ENCODE peak calls at places on chromosomes 2 and 18, in four cellular contexts. F is MCF 10A, I is uterus, N is GM12865. V is an unnamed sample.
A peak's percentile ranks its signal among the peaks of the same experiment; 100 is the strongest.

GRCh38 chr2:168603439-168603961 is 147.4 kb downstream of the CERS6 start:
- DNase-seq in I (no peak), N (no peak), F (peak; percentile 48), V (no peak)

GRCh38 chr2:11161747-11162146 is 6.5 kb downstream of the SLC66A3 start:
- DNase-seq in N (no peak), F (no peak), I (no peak), V (no peak)

GRCh38 chr2:39664478-39664877 is 1.2 kb upstream of the TMEM178A start:
- DNase-seq in F (no peak), N (no peak), I (no peak), V (no peak)

GRCh38 chr2:24435391-24436316 is 55.4 kb upstream of the NCOA1 start:
- DNase-seq in F (no peak), N (no peak), I (peak; percentile 83), V (no peak)

GRCh38 chr2:46749042-46749461 is 166.6 kb downstream of the MCFD2 start:
- DNase-seq in N (peak; percentile 3), I (no peak), F (no peak), V (no peak)

GRCh38 chr2:73279852-73280251 is 4.4 kb downstream of the FBXO41 start:
- DNase-seq in N (no peak), F (no peak), I (no peak), V (no peak)

GRCh38 chr2:207635468-207636200 is 10.4 kb upstream of the METTL21A start:
- DNase-seq in I (no peak), F (peak; percentile 81), N (no peak), V (no peak)

GRCh38 chr2:239717706-239718105 is 307.4 kb downstream of the NDUFA10 start:
- DNase-seq in N (no peak), F (no peak), I (no peak), V (no peak)

GRCh38 chr2:122193622-122194021 is 438.2 kb downstream of the TSN start:
- DNase-seq in I (no peak), N (no peak), F (peak; percentile 68), V (no peak)

GRCh38 chr2:129253461-129253812 is 726.0 kb upstream of the RAB6C start:
- DNase-seq in F (peak; percentile 6), N (peak; percentile 32), I (no peak), V (no peak)

GRCh38 chr2:150742094-150742493 is 254.6 kb upstream of the RND3 start:
- DNase-seq in N (no peak), F (no peak), I (no peak), V (no peak)

GRCh38 chr18:68177807-68178702 is 536.9 kb downstream of the TMX3 start:
- DNase-seq in F (peak; percentile 70), N (no peak), I (no peak), V (no peak)

GRCh38 chr2:40451926-40452605 is at the start of gene SLC8A1:
- DNase-seq in I (peak; percentile 40), N (no peak), F (no peak), V (peak; percentile 46)

GRCh38 chr18:62881509-62882016 is 166.2 kb downstream of the PHLPP1 start:
- DNase-seq in I (no peak), F (peak; percentile 94), N (peak; percentile 20), V (peak; percentile 37)

GRCh38 chr2:11697103-11697871 is 27.3 kb upstream of the NTSR2 start:
- DNase-seq in F (peak; percentile 96), N (no peak), I (peak; percentile 44), V (no peak)

GRCh38 chr2:107684421-107684820 is 142.3 kb upstream of the RGPD4 start:
- DNase-seq in F (no peak), I (no peak), N (no peak), V (no peak)

GRCh38 chr2:43609304-43609883 is 13.6 kb upstream of the THADA start:
- DNase-seq in I (peak; percentile 42), F (peak; percentile 71), N (peak; percentile 57), V (peak; percentile 40)

GRCh38 chr18:5167827-5168226 is 29.2 kb downstream of the AKAIN1 start:
- DNase-seq in F (no peak), I (no peak), N (no peak), V (no peak)

GRCh38 chr18:2991241-2991640 is 21.7 kb downstream of the LPIN2 start:
- DNase-seq in I (no peak), F (no peak), N (no peak), V (no peak)

GRCh38 chr2:5695641-5696350 is 3.6 kb downstream of the SOX11 start:
- DNase-seq in N (no peak), F (no peak), I (no peak), V (no peak)

GRCh38 chr2:196238836-196239380 is 67.5 kb upstream of the STK17B start:
- DNase-seq in F (no peak), I (no peak), N (no peak), V (no peak)

GRCh38 chr18:34322365-34323289 is 97.9 kb upstream of the NOL4 start:
- DNase-seq in I (no peak), F (peak; percentile 62), N (peak; percentile 91), V (peak; percentile 21)

GRCh38 chr2:56473524-56473923 is 289.7 kb downstream of the CCDC85A start:
- DNase-seq in I (no peak), N (no peak), F (no peak), V (no peak)

DNA sequence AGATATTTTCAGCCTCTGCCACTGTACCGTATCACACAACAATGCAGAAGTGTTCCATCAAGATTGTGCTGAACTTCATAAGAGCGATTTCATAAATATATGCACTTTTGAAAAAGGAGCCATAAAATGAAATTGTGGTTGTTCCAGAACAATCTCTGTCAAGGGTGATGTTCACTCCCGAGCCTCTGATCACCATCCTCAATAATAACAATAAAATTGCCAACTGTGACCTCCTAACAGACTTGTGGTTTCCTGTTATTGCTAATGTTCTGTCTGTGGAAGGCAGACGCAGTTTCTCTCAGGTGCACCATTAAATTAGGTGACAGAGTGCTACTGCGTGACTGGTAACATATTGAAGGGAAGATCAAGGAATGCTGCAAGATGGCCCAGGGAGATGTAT is 383.7 kb downstream of the SOCS6 start:
- DNase-seq in I (no peak), F (no peak), N (no peak), V (no peak)
- TF ChIP-seq CTCF in I (no peak), F (no peak), N (no peak), V (no peak)

DNA sequence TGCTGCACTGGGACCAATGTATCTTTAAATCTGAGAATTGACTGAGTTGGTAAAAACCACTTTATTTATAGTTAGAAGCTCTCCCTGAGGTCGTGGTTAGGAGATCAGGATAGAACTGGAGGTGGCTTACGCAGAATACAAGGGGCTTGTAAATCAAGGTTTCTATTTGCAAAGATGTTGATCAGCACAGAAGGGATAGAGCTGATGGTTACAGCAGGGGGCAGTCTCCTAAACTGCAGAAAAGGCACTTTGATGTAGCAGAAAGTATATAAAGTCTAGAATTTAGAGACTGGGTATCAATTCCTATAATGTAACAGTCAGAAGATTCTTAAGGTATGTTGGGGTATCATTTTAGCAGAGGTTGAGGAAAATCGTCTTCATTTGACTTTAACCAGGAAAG is 25.2 kb upstream of the ACVR1 start:
- DNase-seq in F (no peak), I (no peak), N (peak; percentile 18), V (no peak)
- TF ChIP-seq CTCF in F (no peak), I (no peak), N (no peak), V (peak; percentile 20)

GRCh38 chr2:71827973-71828372 is 319.7 kb downstream of the CYP26B1 start:
- DNase-seq in I (no peak), N (no peak), F (no peak), V (no peak)
- TF ChIP-seq CTCF in I (no peak), N (no peak), F (no peak), V (no peak)

GRCh38 chr2:58046585-58047372 is at the start of gene VRK2:
- DNase-seq in I (peak; percentile 83), F (peak; percentile 97), N (peak; percentile 98), V (peak; percentile 90)
- TF ChIP-seq CTCF in I (peak; percentile 25), F (no peak), N (no peak), V (no peak)

GRCh38 chr2:179261161-179261825 is 3.3 kb downstream of the SESTD1 start:
- DNase-seq in N (no peak), F (no peak), I (no peak), V (no peak)
- TF ChIP-seq CTCF in N (no peak), F (no peak), I (no peak), V (no peak)

DNA sequence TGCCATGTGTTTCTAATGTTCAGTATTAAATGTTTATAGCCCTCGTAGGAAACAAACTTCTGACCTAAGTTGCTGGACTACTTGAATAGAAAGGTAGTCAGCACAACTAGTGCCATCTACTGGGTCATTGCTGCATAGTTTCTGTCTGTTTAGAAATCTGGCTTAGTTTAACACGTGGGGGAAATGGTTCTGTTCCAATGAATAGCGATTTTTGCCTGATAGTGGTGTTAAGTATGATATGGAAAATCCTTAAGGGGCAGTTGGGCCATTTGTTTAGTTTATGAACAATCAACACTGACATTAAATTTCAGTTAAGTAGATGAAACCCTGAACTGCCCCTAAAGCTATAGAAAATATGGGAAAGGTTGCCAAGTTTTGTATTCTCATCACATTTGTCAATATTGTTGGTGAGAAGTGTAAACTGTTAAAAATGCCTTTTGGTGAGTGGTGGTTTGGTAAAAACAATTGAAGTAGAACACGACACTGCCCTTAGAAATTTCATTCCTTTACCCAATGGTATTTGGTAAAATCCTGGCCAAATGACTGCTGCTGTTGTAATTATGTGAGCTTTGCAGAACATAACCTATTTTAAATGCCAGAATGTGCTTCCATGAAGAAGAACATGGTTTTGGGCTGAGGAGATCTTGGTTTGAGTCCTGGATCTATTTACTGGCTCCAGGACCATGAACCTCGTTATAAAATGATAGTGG is 13.2 kb downstream of the NABP1 start:
- DNase-seq in N (peak; percentile 86), I (peak; percentile 48), F (peak; percentile 77), V (peak; percentile 66)
- TF ChIP-seq CTCF in N (peak; percentile 74), I (peak; percentile 74), F (peak; percentile 66), V (peak; percentile 51)